ENCODE peak calls at places on chromosomes 16 and 17, in four cellular contexts. One of them, this sample, is unnamed.

GRCh38 chr16:751152-752007 is 9.2 kb upstream of the MSLN start:
- DNase-seq in AG09319: no peak
- DNase-seq in mammary epithelial cell: no peak
- DNase-seq in GM12864: no peak
- DNase-seq in this sample: no peak

GRCh38 chr17:64074704-64075484 is 54.5 kb upstream of the ICAM2 start:
- DNase-seq in GM12864: no peak
- DNase-seq in mammary epithelial cell: peak; percentile 82
- DNase-seq in AG09319: no peak
- DNase-seq in this sample: no peak

GRCh38 chr17:81575836-81576235 is 23.7 kb upstream of the FAAP100 start:
- DNase-seq in GM12864: no peak
- DNase-seq in AG09319: no peak
- DNase-seq in mammary epithelial cell: no peak
- DNase-seq in this sample: no peak

GRCh38 chr17:64622931-64623654 is 39.0 kb downstream of the SMURF2 start:
- DNase-seq in mammary epithelial cell: peak; percentile 80
- DNase-seq in GM12864: no peak
- DNase-seq in AG09319: no peak
- DNase-seq in this sample: no peak

GRCh38 chr16:19210175-19210924 is 42.3 kb downstream of the SYT17 start:
- DNase-seq in AG09319: no peak
- DNase-seq in GM12864: peak; percentile 52
- DNase-seq in mammary epithelial cell: no peak
- DNase-seq in this sample: no peak

GRCh38 chr17:7889166-7889584 is 586 bp downstream of the CHD3 start:
- DNase-seq in mammary epithelial cell: peak; percentile 78
- DNase-seq in AG09319: peak; percentile 91
- DNase-seq in GM12864: no peak
- DNase-seq in this sample: peak; percentile 35

GRCh38 chr16:13923703-13924298 is 3.8 kb downstream of the ERCC4 start:
- DNase-seq in AG09319: peak; percentile 49
- DNase-seq in GM12864: no peak
- DNase-seq in mammary epithelial cell: peak; percentile 24
- DNase-seq in this sample: no peak

GRCh38 chr17:37567137-37567927 is 41.9 kb downstream of the SYNRG start:
- DNase-seq in AG09319: no peak
- DNase-seq in GM12864: no peak
- DNase-seq in mammary epithelial cell: no peak
- DNase-seq in this sample: no peak

GRCh38 chr16:1916654-1916990 is 1.6 kb downstream of the HS3ST6 start:
- DNase-seq in mammary epithelial cell: no peak
- DNase-seq in AG09319: no peak
- DNase-seq in GM12864: no peak
- DNase-seq in this sample: no peak

GRCh38 chr16:50928065-50928464 is 186.2 kb downstream of the CYLD start:
- DNase-seq in AG09319: no peak
- DNase-seq in GM12864: no peak
- DNase-seq in mammary epithelial cell: peak; percentile 9
- DNase-seq in this sample: no peak

GRCh38 chr17:29150191-29150590 is 30.0 kb downstream of the MYO18A start:
- DNase-seq in GM12864: no peak
- DNase-seq in mammary epithelial cell: peak; percentile 87
- DNase-seq in AG09319: no peak
- DNase-seq in this sample: no peak

GRCh38 chr17:74210191-74211140 is 2.9 kb upstream of the TTYH2 start:
- DNase-seq in mammary epithelial cell: peak; percentile 53
- DNase-seq in GM12864: peak; percentile 26
- DNase-seq in AG09319: peak; percentile 22
- DNase-seq in this sample: peak; percentile 80

GRCh38 chr17:6160188-6160555 is 90.0 kb downstream of the WSCD1 start:
- DNase-seq in GM12864: no peak
- DNase-seq in mammary epithelial cell: no peak
- DNase-seq in AG09319: no peak
- DNase-seq in this sample: no peak

GRCh38 chr17:38554430-38555350 is 51.1 kb downstream of the SRCIN1 start:
- DNase-seq in AG09319: no peak
- DNase-seq in mammary epithelial cell: peak; percentile 88
- DNase-seq in GM12864: no peak
- DNase-seq in this sample: no peak

GRCh38 chr17:71987634-71988033 is 133.2 kb upstream of the SOX9 start:
- DNase-seq in mammary epithelial cell: peak; percentile 62
- DNase-seq in AG09319: no peak
- DNase-seq in GM12864: no peak
- DNase-seq in this sample: no peak

GRCh38 chr17:32827227-32827626 is 49.7 kb downstream of the MYO1D start:
- DNase-seq in mammary epithelial cell: no peak
- DNase-seq in GM12864: no peak
- DNase-seq in AG09319: no peak
- DNase-seq in this sample: no peak

GRCh38 chr16:7025616-7026190 is 306.9 kb upstream of the RBFOX1 start:
- DNase-seq in GM12864: no peak
- DNase-seq in AG09319: no peak
- DNase-seq in mammary epithelial cell: no peak
- DNase-seq in this sample: peak; percentile 93

GRCh38 chr16:7408700-7409340 is 76.2 kb downstream of the RBFOX1 start:
- DNase-seq in GM12864: no peak
- DNase-seq in mammary epithelial cell: no peak
- DNase-seq in AG09319: no peak
- DNase-seq in this sample: no peak

GRCh38 chr17:72406501-72406900 is 285.7 kb downstream of the SOX9 start:
- DNase-seq in AG09319: no peak
- DNase-seq in GM12864: no peak
- DNase-seq in mammary epithelial cell: no peak
- DNase-seq in this sample: no peak

GRCh38 chr17:17890773-17891759 is 54.3 kb upstream of the SREBF1 start:
- DNase-seq in mammary epithelial cell: peak; percentile 57
- DNase-seq in GM12864: no peak
- DNase-seq in AG09319: no peak
- DNase-seq in this sample: peak; percentile 47

GRCh38 chr17:65564793-65565192 is 3.3 kb upstream of the AXIN2 start:
- DNase-seq in AG09319: no peak
- DNase-seq in mammary epithelial cell: no peak
- DNase-seq in GM12864: no peak
- DNase-seq in this sample: peak; percentile 31

GRCh38 chr17:46194393-46195216 is 1.4 kb upstream of the KANSL1 start:
- DNase-seq in AG09319: no peak
- DNase-seq in GM12864: peak; percentile 86
- DNase-seq in mammary epithelial cell: no peak
- DNase-seq in this sample: peak; percentile 22
- TF ChIP-seq CTCF in AG09319: peak; percentile 52
- TF ChIP-seq CTCF in GM12864: peak; percentile 54
- TF ChIP-seq CTCF in mammary epithelial cell: peak; percentile 47
- TF ChIP-seq CTCF in this sample: peak; percentile 67

DNA sequence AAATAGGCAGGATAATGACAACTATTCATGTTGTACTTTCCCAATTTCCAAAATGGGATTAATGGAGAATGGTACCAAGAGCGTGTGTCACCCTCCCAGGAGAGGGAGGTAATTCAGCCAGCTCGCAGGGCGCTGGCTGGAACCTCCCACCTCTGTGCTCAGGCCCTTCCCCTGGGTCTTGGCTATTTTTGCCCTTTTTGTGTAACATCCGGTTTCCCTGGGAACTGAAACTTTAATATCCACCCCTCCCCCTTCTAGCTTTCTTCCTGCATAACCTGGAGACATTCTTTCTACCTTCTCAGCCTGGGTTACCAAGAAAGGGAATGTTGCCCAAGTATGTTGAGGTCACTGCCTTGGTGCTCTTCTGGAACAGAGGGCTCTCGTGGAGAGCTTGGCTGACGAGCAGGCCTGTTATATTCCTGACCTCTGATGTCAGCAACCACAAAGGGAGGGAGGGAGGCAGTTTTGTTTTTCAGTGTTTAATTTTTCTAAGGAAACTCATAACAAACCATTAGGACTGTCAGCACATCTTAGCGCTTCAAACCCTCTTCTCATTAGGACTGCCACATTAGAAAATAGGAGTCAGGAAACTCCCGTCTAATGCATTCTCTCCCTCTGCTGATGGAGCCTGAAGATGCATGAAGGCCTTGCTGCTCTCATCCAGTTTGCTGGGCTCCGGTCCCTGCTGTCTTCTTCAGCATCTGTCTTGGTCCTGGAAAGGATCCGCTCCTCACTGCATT is 25.6 kb downstream of the ITGB3 start:
- DNase-seq in AG09319: peak; percentile 88
- DNase-seq in GM12864: peak; percentile 71
- DNase-seq in mammary epithelial cell: peak; percentile 99
- DNase-seq in this sample: no peak
- TF ChIP-seq CTCF in AG09319: peak; percentile 49
- TF ChIP-seq CTCF in GM12864: no peak
- TF ChIP-seq CTCF in mammary epithelial cell: no peak
- TF ChIP-seq CTCF in this sample: no peak

GRCh38 chr17:47733414-47734288 is 615 bp downstream of the TBX21 start:
- DNase-seq in mammary epithelial cell: no peak
- DNase-seq in AG09319: no peak
- DNase-seq in GM12864: no peak
- DNase-seq in this sample: no peak

GRCh38 chr17:47735139-47735464 is 2.1 kb downstream of the TBX21 start:
- DNase-seq in AG09319: no peak
- DNase-seq in GM12864: no peak
- DNase-seq in mammary epithelial cell: no peak
- DNase-seq in this sample: no peak

GRCh38 chr17:47731396-47731795 is 1.6 kb upstream of the TBX21 start:
- DNase-seq in AG09319: no peak
- DNase-seq in mammary epithelial cell: no peak
- DNase-seq in GM12864: no peak
- DNase-seq in this sample: no peak

GRCh38 chr17:47732399-47733046 is 513 bp upstream of the TBX21 start:
- DNase-seq in AG09319: no peak
- DNase-seq in mammary epithelial cell: no peak
- DNase-seq in GM12864: no peak
- DNase-seq in this sample: no peak

GRCh38 chr17:47733047-47733413 is at the start of gene TBX21:
- DNase-seq in AG09319: no peak
- DNase-seq in GM12864: peak; percentile 53
- DNase-seq in mammary epithelial cell: no peak
- DNase-seq in this sample: peak; percentile 89
- TF ChIP-seq CTCF in AG09319: no peak
- TF ChIP-seq CTCF in GM12864: no peak
- TF ChIP-seq CTCF in mammary epithelial cell: no peak
- TF ChIP-seq CTCF in this sample: peak; percentile 28

GRCh38 chr17:79658811-79659207 is 48.0 kb upstream of the RBFOX3 start:
- DNase-seq in mammary epithelial cell: no peak
- DNase-seq in GM12864: no peak
- DNase-seq in AG09319: no peak
- DNase-seq in this sample: peak; percentile 55
- TF ChIP-seq CTCF in mammary epithelial cell: peak; percentile 15
- TF ChIP-seq CTCF in GM12864: peak; percentile 63
- TF ChIP-seq CTCF in AG09319: peak; percentile 15
- TF ChIP-seq CTCF in this sample: peak; percentile 63

GRCh38 chr17:48261297-48261880 is 153.8 kb downstream of the SNX11 start:
- DNase-seq in GM12864: no peak
- DNase-seq in AG09319: no peak
- DNase-seq in mammary epithelial cell: no peak
- DNase-seq in this sample: peak; percentile 60
- TF ChIP-seq CTCF in GM12864: peak; percentile 69
- TF ChIP-seq CTCF in AG09319: peak; percentile 14
- TF ChIP-seq CTCF in mammary epithelial cell: peak; percentile 61
- TF ChIP-seq CTCF in this sample: peak; percentile 66

This sample was measured in nephron progenitor cell.